ENCODE peak calls at places on chromosome 4, in four cellular contexts. F is ascending aorta, A is PC-3, Z is GM23338. K is an unnamed sample.

GRCh38 chr4:89173336-89174090 is 62.2 kb downstream of the TIGD2 start:
- DNase-seq in F (no peak), A (no peak), Z (no peak), K (peak; percentile 50)

GRCh38 chr4:186190456-186191265 is 706 bp upstream of the CYP4V2 start:
- DNase-seq in F (no peak), A (no peak), Z (peak; percentile 50), K (no peak)

GRCh38 chr4:129641179-129641578 is 545.2 kb downstream of the C4orf33 start:
- DNase-seq in F (peak; percentile 67), A (peak; percentile 67), Z (peak; percentile 85), K (peak; percentile 4)

GRCh38 chr4:146335763-146336412 is 121.5 kb downstream of the REELD1 start:
- DNase-seq in F (no peak), A (peak; percentile 69), Z (no peak), K (no peak)

GRCh38 chr4:22500128-22500611 is 15.7 kb downstream of the ADGRA3 start:
- DNase-seq in F (no peak), A (peak; percentile 88), Z (no peak), K (no peak)

GRCh38 chr4:85677286-85677685 is 202.3 kb downstream of the ARHGAP24 start:
- DNase-seq in F (no peak), A (no peak), Z (no peak), K (no peak)

GRCh38 chr4:183504930-183505555 is at the start of gene ING2:
- DNase-seq in F (no peak), A (no peak), Z (peak; percentile 79), K (no peak)

GRCh38 chr4:37780444-37781133 is 45.9 kb upstream of the PGM2 start:
- DNase-seq in F (no peak), A (no peak), Z (peak; percentile 15), K (no peak)

GRCh38 chr4:139622856-139623255 is 42.8 kb upstream of the MGST2 start:
- DNase-seq in F (no peak), A (no peak), Z (no peak), K (no peak)

GRCh38 chr4:92339671-92340070 is 35.9 kb downstream of the GRID2 start:
- DNase-seq in F (no peak), A (no peak), Z (no peak), K (no peak)

GRCh38 chr4:54937501-54937900 is 187.9 kb downstream of the KDR start:
- DNase-seq in F (no peak), A (peak; percentile 27), Z (no peak), K (no peak)

GRCh38 chr4:100268807-100269206 is 78.5 kb upstream of the DDIT4L start:
- DNase-seq in F (no peak), A (no peak), Z (no peak), K (no peak)

GRCh38 chr4:52996261-52997131 is 134.4 kb downstream of the RASL11B start:
- DNase-seq in F (peak; percentile 76), A (no peak), Z (no peak), K (no peak)

GRCh38 chr4:85905761-85906160 is 430.8 kb downstream of the ARHGAP24 start:
- DNase-seq in F (no peak), A (no peak), Z (no peak), K (no peak)

GRCh38 chr4:85452073-85452764 is 22.7 kb upstream of the ARHGAP24 start:
- DNase-seq in F (no peak), A (no peak), Z (no peak), K (no peak)

GRCh38 chr4:89298788-89299152 is 8.8 kb downstream of the GPRIN3 start:
- DNase-seq in F (no peak), A (peak; percentile 9), Z (no peak), K (no peak)

GRCh38 chr4:94852601-94853000 is 94.8 kb downstream of the BMPR1B start:
- DNase-seq in F (no peak), A (no peak), Z (no peak), K (no peak)

GRCh38 chr4:142293536-142293935 is 552.6 kb downstream of the INPP4B start:
- DNase-seq in F (no peak), A (peak; percentile 53), Z (no peak), K (no peak)

GRCh38 chr4:84298023-84298718 is 200.9 kb downstream of the NKX6-1 start:
- DNase-seq in F (no peak), A (no peak), Z (no peak), K (no peak)

GRCh38 chr4:172546782-172547181 is 621.8 kb upstream of the GALNT7 start:
- DNase-seq in F (no peak), A (no peak), Z (no peak), K (no peak)

GRCh38 chr4:83231620-83232056 is 53.0 kb downstream of the COQ2 start:
- DNase-seq in F (no peak), A (peak; percentile 63), Z (no peak), K (no peak)

GRCh38 chr4:42357325-42357724 is 40.0 kb upstream of the SHISA3 start:
- DNase-seq in F (no peak), A (no peak), Z (no peak), K (no peak)

GRCh38 chr4:84582302-84582987 is 482 bp upstream of the CDS1 start:
- DNase-seq in F (peak; percentile 88), A (peak; percentile 91), Z (peak; percentile 97), K (peak; percentile 79)

GRCh38 chr4:65508169-65508568 is 162.1 kb downstream of the EPHA5 start:
- DNase-seq in F (no peak), A (peak; percentile 98), Z (no peak), K (no peak)

GRCh38 chr4:70927502-70928139 is 25.5 kb downstream of the MOB1B start:
- DNase-seq in F (no peak), A (no peak), Z (peak; percentile 17), K (no peak)

GRCh38 chr4:74244049-74244448 is 64.2 kb upstream of the EPGN start:
- DNase-seq in F (no peak), A (no peak), Z (no peak), K (no peak)

GRCh38 chr4:66974665-66975064 is 570.6 kb downstream of the CENPC start:
- DNase-seq in F (no peak), A (peak; percentile 82), Z (no peak), K (no peak)

GRCh38 chr4:140092094-140092820 is 61.7 kb downstream of the MAML3 start:
- DNase-seq in F (no peak), A (peak; percentile 30), Z (peak; percentile 78), K (peak; percentile 2)

GRCh38 chr4:177554966-177555574 is 112.8 kb upstream of the AGA start:
- DNase-seq in F (no peak), A (peak; percentile 51), Z (peak; percentile 49), K (no peak)

GRCh38 chr4:37685726-37686372 is 327 bp downstream of the RELL1 start:
- DNase-seq in F (peak; percentile 78), A (peak; percentile 9), Z (peak; percentile 63), K (no peak)

GRCh38 chr4:146222313-146222712 is 8.0 kb downstream of the REELD1 start:
- DNase-seq in F (no peak), A (peak; percentile 88), Z (no peak), K (no peak)

GRCh38 chr4:687048-687974 is 1.6 kb downstream of the SLC49A3 start:
- DNase-seq in F (peak; percentile 91), A (peak; percentile 73), Z (no peak), K (no peak)

GRCh38 chr4:186266699-186267467 is 894 bp downstream of the F11 start:
- DNase-seq in F (no peak), A (no peak), Z (peak; percentile 80), K (no peak)

GRCh38 chr4:162322054-162322453 is 158.3 kb upstream of the FSTL5 start:
- DNase-seq in F (no peak), A (no peak), Z (no peak), K (no peak)

GRCh38 chr4:51867689-51868448 is 24.9 kb downstream of the DCUN1D4 start:
- DNase-seq in F (no peak), A (no peak), Z (no peak), K (no peak)

GRCh38 chr4:51865717-51866116 is 22.8 kb downstream of the DCUN1D4 start:
- DNase-seq in F (no peak), A (no peak), Z (no peak), K (no peak)

GRCh38 chr4:51870441-51871188 is 27.7 kb downstream of the DCUN1D4 start:
- DNase-seq in F (no peak), A (peak; percentile 78), Z (no peak), K (no peak)

GRCh38 chr4:51866835-51867234 is 23.9 kb downstream of the DCUN1D4 start:
- DNase-seq in F (no peak), A (no peak), Z (no peak), K (no peak)

DNA sequence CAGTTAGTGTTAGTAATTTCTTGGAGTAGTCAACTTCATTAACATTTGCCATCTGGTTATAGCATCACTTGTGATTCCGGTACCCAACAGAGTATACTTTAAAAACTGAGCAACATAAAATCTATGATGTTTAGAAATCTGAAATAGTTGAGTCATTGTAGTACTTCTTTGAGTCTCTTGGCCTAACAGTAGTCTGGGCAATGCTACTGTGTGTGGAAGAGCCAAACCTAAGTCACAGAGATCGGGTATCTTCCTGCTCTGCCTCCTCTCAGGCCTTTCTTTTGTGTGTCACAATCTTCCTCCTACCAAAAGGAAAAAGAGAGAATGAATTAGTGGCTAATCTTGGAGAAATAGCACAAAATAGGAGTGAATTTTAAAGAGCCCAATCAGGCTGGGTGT is 25.5 kb downstream of the DCUN1D4 start:
- DNase-seq in F (no peak), A (no peak), Z (no peak), K (no peak)
- H3K27ac ChIP-seq in F (no peak overlapping the region), A (no peak overlapping the region), Z (no peak overlapping the region), K (no peak overlapping the region)

DNA sequence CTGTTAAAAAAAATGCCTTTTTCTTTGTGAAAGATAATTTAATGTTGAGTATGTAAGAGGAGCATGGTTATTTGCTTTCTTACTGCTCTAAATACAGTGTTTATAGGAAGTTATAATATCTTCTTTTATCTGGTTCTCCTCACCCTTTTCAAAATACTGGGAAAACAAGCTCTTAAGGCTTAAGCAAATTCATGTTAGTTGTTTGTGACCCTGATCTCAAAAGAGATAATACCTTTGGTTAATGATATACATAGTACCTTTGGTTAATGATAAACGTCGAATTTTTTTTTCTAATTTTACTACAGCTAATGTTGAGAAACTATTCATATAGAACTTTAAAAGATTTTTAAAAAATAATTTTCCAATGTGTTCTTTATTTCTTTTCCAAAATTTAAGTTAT is 180.1 kb downstream of the RAPGEF2 start:
- DNase-seq in F (no peak), A (no peak), Z (no peak), K (no peak)
- H3K27ac ChIP-seq in F (no peak overlapping the region), A (no peak overlapping the region), Z (peak overlapping the region; percentile 9), K (peak overlapping the region; percentile 53)

GRCh38 chr4:122997463-122998101 is 75.2 kb upstream of the NUDT6 start:
- DNase-seq in F (no peak), A (no peak), Z (no peak), K (no peak)
- H3K27ac ChIP-seq in F (no peak overlapping the region), A (no peak overlapping the region), Z (no peak overlapping the region), K (no peak overlapping the region)

GRCh38 chr4:1792832-1793495 is at the start of gene FGFR3:
- DNase-seq in F (no peak), A (peak; percentile 3), Z (peak; percentile 90), K (no peak)
- H3K27ac ChIP-seq in F (no peak within 1 kb of the TSS), A (no peak within 1 kb of the TSS), Z (no peak within 1 kb of the TSS), K (no peak within 1 kb of the TSS)

GRCh38 chr4:105950701-105951100 is 55.4 kb downstream of the NPNT start:
- DNase-seq in F (no peak), A (no peak), Z (no peak), K (no peak)
- H3K27ac ChIP-seq in F (peak overlapping the region; percentile 36), A (no peak overlapping the region), Z (no peak overlapping the region), K (no peak overlapping the region)

GRCh38 chr4:77911091-77911490 is 48.5 kb downstream of the MRPL1 start:
- DNase-seq in F (no peak), A (no peak), Z (no peak), K (no peak)

GRCh38 chr4:77903186-77903585 is 40.6 kb downstream of the MRPL1 start:
- DNase-seq in F (no peak), A (no peak), Z (no peak), K (no peak)

GRCh38 chr4:77905651-77906263 is 43.1 kb downstream of the MRPL1 start:
- DNase-seq in F (no peak), A (no peak), Z (no peak), K (no peak)
- H3K27ac ChIP-seq in F (no peak overlapping the region), A (no peak overlapping the region), Z (no peak overlapping the region), K (no peak overlapping the region)

GRCh38 chr4:7194251-7195137 is 2.2 kb downstream of the SORCS2 start:
- DNase-seq in F (peak; percentile 60), A (peak; percentile 61), Z (no peak), K (no peak)
- H3K27ac ChIP-seq in F (no peak overlapping the region), A (peak overlapping the region; percentile 32), Z (no peak overlapping the region), K (peak overlapping the region; percentile 58)